ENCODE peak calls at places on chromosomes 2 and 18, in four cellular contexts. I is K562, M is HEK293T, D is HepG2. Z is an unnamed sample.

GRCh38 chr2:37350917-37351316 is 6.5 kb downstream of the QPCT start:
- DNase-seq in M (no peak), D (peak), I (no peak), Z (no peak)

GRCh38 chr2:231181848-231182247 is 16.6 kb upstream of the ARMC9 start:
- DNase-seq in D (peak), I (peak), M (peak), Z (no peak)

GRCh38 chr18:6207119-6207518 is 207.6 kb downstream of the L3MBTL4 start:
- DNase-seq in M (no peak), I (no peak), D (no peak), Z (no peak)

GRCh38 chr2:8623958-8624591 is 57.8 kb upstream of the ID2 start:
- DNase-seq in I (no peak), D (no peak), M (no peak), Z (no peak)

GRCh38 chr2:70902067-70902442 is 33.6 kb upstream of the ATP6V1B1 start:
- DNase-seq in I (no peak), M (no peak), D (peak), Z (no peak)

GRCh38 chr2:62099050-62099449 is 96.9 kb upstream of the B3GNT2 start:
- DNase-seq in D (no peak), I (no peak), M (no peak), Z (no peak)

GRCh38 chr2:231722721-231723307 is 14.5 kb downstream of the PTMA start:
- DNase-seq in I (no peak), M (no peak), D (no peak), Z (no peak)

GRCh38 chr18:29496276-29496675 is 1319.3 kb upstream of the CDH2 start:
- DNase-seq in I (no peak), M (no peak), D (no peak), Z (no peak)

GRCh38 chr2:108369153-108369552 is 8.6 kb upstream of the SULT1C4 start:
- DNase-seq in D (no peak), I (no peak), M (no peak), Z (no peak)

GRCh38 chr2:55363636-55364035 is 56.0 kb downstream of the CCDC88A start:
- DNase-seq in D (no peak), I (no peak), M (no peak), Z (no peak)

GRCh38 chr2:77479395-77479794 is 42.8 kb downstream of the LRRTM4 start:
- DNase-seq in M (no peak), I (no peak), D (no peak), Z (no peak)

GRCh38 chr18:27695054-27695453 is 481.9 kb downstream of the CDH2 start:
- DNase-seq in I (no peak), M (no peak), D (no peak), Z (peak)

GRCh38 chr2:146324954-146325353 is 1519.9 kb upstream of the ACVR2A start:
- DNase-seq in D (no peak), I (no peak), M (no peak), Z (no peak)

GRCh38 chr18:42520074-42520473 is 565.0 kb downstream of the PIK3C3 start:
- DNase-seq in I (no peak), M (no peak), D (no peak), Z (no peak)

GRCh38 chr2:100928235-100928634 is 73.9 kb upstream of the RPL31 start:
- DNase-seq in M (no peak), I (no peak), D (no peak), Z (no peak)

GRCh38 chr2:130327703-130328527 is 14.8 kb upstream of the IMP4 start:
- DNase-seq in D (peak), I (peak), M (no peak), Z (peak)

GRCh38 chr2:132896073-132896472 is 226.1 kb upstream of the LYPD1 start:
- DNase-seq in M (no peak), D (no peak), I (no peak), Z (no peak)

GRCh38 chr2:6960659-6961058 is 43.4 kb downstream of the RNF144A start:
- DNase-seq in M (no peak), D (no peak), I (no peak), Z (no peak)

GRCh38 chr2:104658149-104658839 is 195.6 kb upstream of the POU3F3 start:
- DNase-seq in D (no peak), M (peak), I (no peak), Z (peak)

GRCh38 chr18:70243131-70243530 is 37.6 kb upstream of the RTTN start:
- DNase-seq in I (no peak), M (no peak), D (no peak), Z (no peak)

GRCh38 chr2:159187095-159187494 is 99.4 kb downstream of the WDSUB1 start:
- DNase-seq in I (no peak), D (no peak), M (no peak), Z (no peak)

GRCh38 chr2:191302459-191303155 is 57.4 kb downstream of the MYO1B start:
- DNase-seq in D (peak), M (peak), I (no peak), Z (no peak)

GRCh38 chr18:62781893-62782292 is 66.6 kb downstream of the PHLPP1 start:
- DNase-seq in I (no peak), M (no peak), D (peak), Z (no peak)

GRCh38 chr2:70672990-70673647 is 94.9 kb downstream of the ADD2 start:
- DNase-seq in M (peak), D (no peak), I (peak), Z (no peak)

GRCh38 chr2:99403524-99403923 is 66.3 kb downstream of the EIF5B start:
- DNase-seq in I (peak), D (peak), M (no peak), Z (peak)
- TF ChIP-seq ELF4 in I (no peak), D (no peak), M (no peak), Z (no peak)

GRCh38 chr2:162074937-162075688 is 1.1 kb upstream of the DPP4 start:
- DNase-seq in I (no peak), D (peak), M (no peak), Z (no peak)
- TF ChIP-seq ELF4 in I (no peak), D (no peak), M (no peak), Z (no peak)

GRCh38 chr2:99112617-99113016 is 28.9 kb upstream of the C2orf15 start:
- DNase-seq in M (no peak), I (no peak), D (no peak), Z (no peak)
- TF ChIP-seq ELF4 in M (no peak), I (no peak), D (no peak), Z (no peak)

GRCh38 chr2:126946323-126947089 is 47.8 kb downstream of the TEX51 start:
- DNase-seq in M (no peak), D (no peak), I (no peak), Z (no peak)
- TF ChIP-seq ELF4 in M (no peak), D (no peak), I (no peak), Z (no peak)

DNA sequence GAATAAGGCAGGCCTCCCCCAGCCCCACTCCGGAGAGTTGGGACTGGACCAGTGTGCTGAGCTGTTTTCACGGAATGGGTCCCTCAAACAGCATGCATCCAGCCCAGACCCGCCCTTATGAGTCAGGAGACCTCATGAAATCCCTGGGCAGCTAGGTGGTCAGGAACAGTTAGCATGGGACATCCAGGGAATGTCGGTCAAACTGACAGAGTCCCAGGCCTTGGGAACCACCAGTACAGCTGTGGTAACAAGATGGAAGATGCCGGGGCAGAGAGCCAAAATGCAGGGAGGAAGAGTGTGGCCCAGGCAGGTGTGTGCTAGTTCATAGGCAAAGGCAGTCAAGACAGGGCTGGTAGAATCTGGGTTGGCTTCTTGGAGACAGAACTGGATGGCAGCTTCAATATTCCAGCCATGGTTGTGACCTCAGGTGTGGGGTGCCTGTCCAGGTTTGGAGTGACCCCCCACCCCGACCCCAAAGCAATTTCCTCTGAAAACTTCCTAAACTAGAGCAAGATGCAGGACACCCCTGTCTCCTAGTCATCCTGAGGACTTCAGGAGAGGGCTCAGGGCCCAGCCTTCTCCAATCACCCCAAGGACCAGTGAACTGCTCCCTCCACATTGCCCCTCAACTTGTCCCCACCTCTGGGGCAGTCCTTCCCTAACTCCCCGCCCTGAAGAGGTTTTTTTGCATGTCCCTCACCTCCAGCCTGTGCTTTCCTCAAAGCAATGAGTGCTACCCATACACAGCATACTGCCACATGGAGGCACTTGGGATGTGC is 46.5 kb downstream of the KCNIP3 start:
- DNase-seq in I (no peak), D (no peak), M (no peak), Z (no peak)
- TF ChIP-seq ELF4 in I (no peak), D (no peak), M (no peak), Z (no peak)

GRCh38 chr2:241638940-241639339 is 1.4 kb downstream of the ATG4B start:
- DNase-seq in M (no peak), I (no peak), D (no peak), Z (no peak)

GRCh38 chr2:241636182-241636982 is 576 bp downstream of the THAP4 start:
- DNase-seq in D (peak), I (peak), M (peak), Z (peak)

GRCh38 chr2:241636983-241637232 is at the start of gene THAP4:
- DNase-seq in I (peak), M (peak), D (no peak), Z (no peak)

GRCh38 chr2:241638063-241638660 is 669 bp downstream of the ATG4B start:
- DNase-seq in M (no peak), I (no peak), D (no peak), Z (no peak)

DNA sequence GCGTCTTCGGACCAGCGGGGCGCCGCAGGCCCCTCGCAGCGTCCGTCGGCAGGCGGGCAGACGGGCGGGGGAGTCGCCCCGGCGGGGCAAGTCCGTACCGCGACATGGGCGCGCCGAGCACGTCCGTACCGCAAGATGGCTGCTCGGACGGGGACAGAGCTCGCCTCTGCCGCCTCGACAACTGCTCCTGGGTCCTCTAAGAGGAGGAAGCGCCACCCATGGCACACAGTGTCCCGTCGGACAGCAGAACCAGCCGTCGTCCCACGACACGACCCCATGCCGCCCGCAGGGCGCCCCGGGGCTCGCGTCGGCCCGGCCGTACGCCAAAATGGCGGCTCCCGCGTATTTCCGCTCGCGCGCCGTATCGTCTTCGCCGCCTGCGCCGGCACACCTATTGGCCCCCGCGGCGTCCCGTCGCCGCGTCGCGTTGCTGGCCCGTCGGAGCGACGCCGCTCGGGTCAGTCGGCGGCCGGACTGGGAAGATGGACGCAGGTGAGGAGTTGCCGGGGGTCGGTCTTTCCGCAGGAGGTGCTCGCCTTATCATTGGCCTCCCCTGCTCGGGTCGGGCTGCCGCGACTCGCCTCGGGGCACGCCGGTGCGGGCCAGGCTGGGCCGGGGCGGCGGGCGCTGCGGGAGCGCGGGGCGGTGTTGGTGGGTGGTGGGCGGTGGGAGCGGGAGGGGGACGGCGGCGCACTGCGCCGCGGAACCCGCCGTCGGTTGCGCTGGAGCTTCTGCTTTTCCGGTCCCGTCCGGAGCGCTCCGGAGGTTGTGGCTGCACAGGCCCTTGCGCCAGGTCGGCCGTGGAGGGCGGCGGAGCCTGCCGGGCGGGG is at the start of gene ATG4B:
- DNase-seq in M (peak), I (peak), D (peak), Z (peak)
- TF ChIP-seq ELF4 in M (no peak), I (no peak), D (no peak), Z (no peak)

Z was measured in WTC11.